ENCODE peak calls at places on chromosome 1, in nine cellular contexts. X, J, O, H, V, P, E, T and R are unnamed samples.

GRCh38 chr1:192793983-192794767 is 14.7 kb upstream of the RGS2 start:
- ATAC-seq in P (no peak), T (no peak), H (peak; percentile 69), X (no peak), V (no peak), O (no peak), E (no peak), J (peak; percentile 52), R (no peak)

GRCh38 chr1:236748471-236748870 is 46.6 kb upstream of the MTR start:
- ATAC-seq in P (no peak), X (no peak), T (no peak), H (no peak), J (no peak), V (no peak), O (no peak), E (no peak), R (no peak)

GRCh38 chr1:216420746-216421145 is 2.5 kb downstream of the USH2A start:
- ATAC-seq in X (no peak), P (no peak), V (no peak), H (no peak), T (no peak), O (no peak), J (no peak), E (no peak), R (no peak)

GRCh38 chr1:232594768-232595698 is 34.9 kb downstream of the SIPA1L2 start:
- ATAC-seq in X (no peak), E (no peak), V (no peak), O (no peak), J (peak; percentile 70), H (peak; percentile 66), T (peak; percentile 50), P (no peak), R (no peak)

GRCh38 chr1:151131832-151132675 is 14.4 kb downstream of the SEMA6C start:
- ATAC-seq in V (peak; percentile 37), E (peak; percentile 70), P (no peak), T (peak; percentile 58), O (no peak), H (peak; percentile 57), X (no peak), J (peak; percentile 65), R (peak; percentile 45)

GRCh38 chr1:174743654-174744561 is 255.8 kb upstream of the CACYBP start:
- ATAC-seq in H (peak; percentile 40), E (peak; percentile 56), X (no peak), P (no peak), V (no peak), O (no peak), T (no peak), J (peak; percentile 32), R (no peak)

GRCh38 chr1:235844776-235845175 is 21.9 kb downstream of the LYST start:
- ATAC-seq in T (no peak), E (no peak), V (no peak), P (no peak), X (no peak), J (no peak), O (no peak), H (no peak), R (no peak)

GRCh38 chr1:228141082-228141870 is 1.2 kb downstream of the GUK1 start:
- ATAC-seq in V (no peak), E (peak; percentile 30), X (no peak), H (peak; percentile 19), T (peak; percentile 27), O (no peak), P (no peak), J (peak; percentile 28), R (no peak)

GRCh38 chr1:201850053-201850397 is 21.1 kb downstream of the IPO9 start:
- ATAC-seq in J (peak; percentile 74), V (no peak), X (peak; percentile 62), P (no peak), O (no peak), T (peak; percentile 74), E (no peak), H (peak; percentile 65), R (peak; percentile 60)

GRCh38 chr1:179105393-179105792 is 23.5 kb downstream of the TOR3A start:
- ATAC-seq in X (no peak), J (no peak), P (peak; percentile 47), O (no peak), H (no peak), T (no peak), E (no peak), V (no peak), R (no peak)

GRCh38 chr1:27979151-27979858 is 19.5 kb downstream of the XKR8 start:
- ATAC-seq in E (peak; percentile 72), V (peak; percentile 74), T (peak; percentile 76), P (peak; percentile 73), O (peak; percentile 64), J (peak; percentile 67), X (no peak), H (peak; percentile 79), R (peak; percentile 67)

GRCh38 chr1:94743866-94744265 is 76.3 kb upstream of the SLC44A3 start:
- ATAC-seq in O (no peak), T (no peak), H (no peak), E (peak; percentile 31), X (no peak), V (no peak), J (no peak), P (no peak), R (no peak)

GRCh38 chr1:116340506-116341240 is 32.4 kb upstream of the ATP1A1 start:
- ATAC-seq in T (no peak), E (no peak), O (no peak), X (no peak), V (no peak), P (no peak), J (no peak), H (no peak), R (no peak)

GRCh38 chr1:36172017-36172747 is 16.2 kb downstream of the MAP7D1 start:
- ATAC-seq in E (no peak), V (no peak), O (no peak), P (no peak), J (no peak), H (no peak), X (no peak), T (no peak), R (no peak)

GRCh38 chr1:57782357-57782756 is 358.5 kb upstream of the DAB1 start:
- ATAC-seq in E (no peak), H (no peak), V (no peak), O (no peak), X (no peak), T (no peak), J (no peak), P (no peak), R (no peak)

GRCh38 chr1:153750026-153750995 is 22.5 kb downstream of the INTS3 start:
- ATAC-seq in O (no peak), H (peak; percentile 62), T (peak; percentile 31), J (peak; percentile 75), E (peak; percentile 78), P (no peak), V (peak; percentile 30), X (peak; percentile 78), R (peak; percentile 68)

GRCh38 chr1:70485624-70486023 is 74.6 kb downstream of the CTH start:
- ATAC-seq in O (no peak), E (no peak), X (no peak), H (no peak), T (no peak), P (no peak), J (no peak), V (no peak), R (no peak)

GRCh38 chr1:234597894-234598293 is 12.1 kb downstream of the IRF2BP2 start:
- ATAC-seq in T (no peak), X (no peak), V (no peak), P (no peak), O (peak; percentile 9), H (no peak), J (no peak), E (no peak), R (no peak)

GRCh38 chr1:19272064-19272463 is 16.5 kb downstream of the AKR7A3 start:
- ATAC-seq in J (no peak), V (no peak), X (no peak), O (no peak), H (no peak), E (no peak), P (no peak), T (no peak), R (no peak)

GRCh38 chr1:170617595-170618215 is 46.2 kb upstream of the PRRX1 start:
- ATAC-seq in J (peak; percentile 73), O (no peak), E (no peak), H (no peak), V (no peak), P (no peak), T (peak; percentile 67), X (no peak), R (no peak)

GRCh38 chr1:54547601-54548388 is at the start of gene ACOT11:
- ATAC-seq in H (peak; percentile 89), T (peak; percentile 89), E (peak; percentile 95), J (peak; percentile 89), P (no peak), X (peak; percentile 81), V (peak; percentile 80), O (no peak), R (peak; percentile 95)

GRCh38 chr1:26287033-26287711 is 7.3 kb downstream of the SH3BGRL3 start:
- ATAC-seq in O (peak; percentile 32), J (peak; percentile 73), V (no peak), X (no peak), E (peak; percentile 79), H (peak; percentile 55), P (peak; percentile 63), T (peak; percentile 56), R (peak; percentile 77)

GRCh38 chr1:27124405-27124804 is 30.5 kb downstream of the SLC9A1 start:
- ATAC-seq in P (no peak), T (no peak), O (no peak), E (no peak), H (no peak), V (no peak), J (no peak), X (no peak), R (no peak)

GRCh38 chr1:183073320-183073719 is 50.1 kb downstream of the LAMC1 start:
- ATAC-seq in H (peak; percentile 25), P (no peak), J (peak; percentile 44), X (no peak), T (no peak), O (no peak), E (no peak), V (no peak), R (no peak)

GRCh38 chr1:45669859-45670655 is 16.3 kb downstream of the GPBP1L1 start:
- ATAC-seq in E (no peak), X (no peak), J (no peak), H (no peak), O (no peak), T (no peak), P (no peak), V (no peak), R (no peak)

GRCh38 chr1:236957235-236957634 is 47.0 kb downstream of the MT1HL1 start:
- ATAC-seq in T (no peak), H (peak; percentile 65), V (no peak), E (no peak), J (peak; percentile 73), P (no peak), O (no peak), X (no peak), R (no peak)

GRCh38 chr1:89089962-89090361 is 25.0 kb upstream of the GBP1 start:
- ATAC-seq in P (no peak), E (no peak), J (no peak), O (peak; percentile 42), T (no peak), X (no peak), V (no peak), H (no peak), R (no peak)

GRCh38 chr1:23824711-23825075 is 536 bp downstream of the HMGCL start:
- ATAC-seq in J (no peak), T (no peak), H (peak; percentile 5), O (no peak), P (no peak), V (no peak), E (no peak), X (no peak), R (peak; percentile 8)

GRCh38 chr1:216528816-216529215 is 105.6 kb upstream of the USH2A start:
- ATAC-seq in P (no peak), J (no peak), H (no peak), X (no peak), T (no peak), E (no peak), V (peak; percentile 77), O (no peak), R (no peak)

GRCh38 chr1:224801761-224802490 is 127.5 kb upstream of the DNAH14 start:
- ATAC-seq in T (no peak), E (no peak), P (no peak), H (no peak), X (no peak), J (no peak), O (peak; percentile 41), V (no peak), R (no peak)

GRCh38 chr1:211536606-211537005 is 42.4 kb downstream of the SLC30A1 start:
- ATAC-seq in T (no peak), J (no peak), E (no peak), P (no peak), H (no peak), O (no peak), V (no peak), X (no peak), R (no peak)